ENCODE peak calls at places on chromosomes 6 and 20, in six cellular contexts. V is endothelial cell; I is HCT116; H is stomach; M is head of caudate nucleus; T is stimulated activated CD8-positive, alpha-beta memory T cell treated with anti-CD3 and anti-CD28 coated beads, Interleukin-15, amount 100 ng/mL, for 4 hours. D is an unnamed sample.

GRCh38 chr6:150560884-150561219 is 38.8 kb upstream of the PLEKHG1 start:
- DNase-seq in V (no peak), I (no peak), H (no peak), M (no peak), T (no peak), D (no peak)

GRCh38 chr20:19070681-19071441 is 141.6 kb upstream of the SLC24A3 start:
- DNase-seq in V (no peak), I (no peak), H (no peak), M (peak; percentile 14), T (no peak), D (no peak)

GRCh38 chr6:149234051-149234962 is 83.2 kb upstream of the TAB2 start:
- DNase-seq in V (no peak), I (peak; percentile 48), H (no peak), M (no peak), T (no peak), D (no peak)

GRCh38 chr20:47730744-47731143 is 54.5 kb downstream of the SULF2 start:
- DNase-seq in V (no peak), I (no peak), H (no peak), M (no peak), T (no peak), D (no peak)

GRCh38 chr6:10271982-10272381 is 142.9 kb downstream of the TFAP2A start:
- DNase-seq in V (no peak), I (no peak), H (no peak), M (no peak), T (no peak), D (no peak)

GRCh38 chr20:40868568-40869223 is 159.9 kb upstream of the TOP1 start:
- DNase-seq in V (no peak), I (no peak), H (no peak), M (peak; percentile 78), T (no peak), D (no peak)

GRCh38 chr6:1603708-1604346 is 5.9 kb upstream of the FOXC1 start:
- DNase-seq in V (no peak), I (no peak), H (no peak), M (no peak), T (no peak), D (no peak)

GRCh38 chr6:127464161-127464880 is 5.1 kb upstream of the KIAA0408 start:
- DNase-seq in V (no peak), I (no peak), H (no peak), M (no peak), T (no peak), D (no peak)

GRCh38 chr6:40359808-40360207 is 227.4 kb downstream of the LRFN2 start:
- DNase-seq in V (no peak), I (no peak), H (no peak), M (no peak), T (no peak), D (peak; percentile 85)

GRCh38 chr6:96716221-96716620 is 121.1 kb downstream of the GPR63 start:
- DNase-seq in V (no peak), I (no peak), H (no peak), M (no peak), T (no peak), D (no peak)

GRCh38 chr20:39775110-39775509 is 813.0 kb downstream of the DHX35 start:
- DNase-seq in V (no peak), I (no peak), H (no peak), M (peak; percentile 37), T (no peak), D (peak; percentile 78)

GRCh38 chr6:2542858-2543218 is 207.9 kb downstream of the MYLK4 start:
- DNase-seq in V (no peak), I (no peak), H (no peak), M (no peak), T (peak; percentile 7), D (no peak)

GRCh38 chr20:17666491-17666890 is 15.6 kb downstream of the RRBP1 start:
- DNase-seq in V (no peak), I (no peak), H (no peak), M (no peak), T (no peak), D (no peak)

GRCh38 chr6:34630040-34630439 is 66.5 kb downstream of the ILRUN start:
- DNase-seq in V (no peak), I (peak; percentile 56), H (no peak), M (no peak), T (no peak), D (no peak)

GRCh38 chr6:24524801-24525200 is 30.0 kb downstream of the ALDH5A1 start:
- DNase-seq in V (peak; percentile 35), I (peak; percentile 41), H (no peak), M (peak; percentile 60), T (no peak), D (peak; percentile 41)

GRCh38 chr6:156778615-156779205 is 1.5 kb downstream of the ARID1B start:
- DNase-seq in V (peak; percentile 45), I (no peak), H (peak; percentile 56), M (peak; percentile 71), T (peak; percentile 9), D (no peak)

GRCh38 chr6:144912474-144912873 is 627.3 kb downstream of the UTRN start:
- DNase-seq in V (no peak), I (no peak), H (no peak), M (no peak), T (no peak), D (no peak)

GRCh38 chr20:61256819-61257218 is 4.8 kb downstream of the CDH4 start:
- DNase-seq in V (no peak), I (no peak), H (no peak), M (no peak), T (no peak), D (no peak)

GRCh38 chr6:140051521-140052455 is 677.3 kb upstream of the CITED2 start:
- DNase-seq in V (no peak), I (no peak), H (no peak), M (no peak), T (no peak), D (no peak)

GRCh38 chr6:64890609-64891008 is 816.4 kb downstream of the EYS start:
- DNase-seq in V (no peak), I (no peak), H (no peak), M (no peak), T (no peak), D (no peak)

GRCh38 chr6:43773981-43774775 is 4.2 kb downstream of the VEGFA start:
- DNase-seq in V (no peak), I (no peak), H (no peak), M (no peak), T (no peak), D (no peak)

D was measured in NCI-H2029 treated with DMSO at 0.1 percent for 48 hours.